ENCODE peak calls at places on chromosome 6, in four cellular contexts. One of them, this sample, is unnamed. For H3K27me3, the result is how much of the 10 kb centered on the place peaks cover.

GRCh38 chr6:152749336-152749735 is 1.3 kb upstream of the VIP start:
- DNase-seq in esophagus squamous epithelium: no peak
- DNase-seq in right lobe of liver: no peak
- DNase-seq in ovary: no peak
- DNase-seq in this sample: no peak

GRCh38 chr6:106804238-106805016 is 170.1 kb downstream of the CD24 start:
- DNase-seq in esophagus squamous epithelium: no peak
- DNase-seq in ovary: no peak
- DNase-seq in right lobe of liver: no peak
- DNase-seq in this sample: no peak

GRCh38 chr6:66421570-66421969 is 714.5 kb upstream of the EYS start:
- DNase-seq in right lobe of liver: no peak
- DNase-seq in esophagus squamous epithelium: no peak
- DNase-seq in ovary: no peak
- DNase-seq in this sample: no peak

GRCh38 chr6:39904946-39905639 is 29.2 kb downstream of the MOCS1 start:
- DNase-seq in ovary: no peak
- DNase-seq in esophagus squamous epithelium: no peak
- DNase-seq in right lobe of liver: no peak
- DNase-seq in this sample: no peak

GRCh38 chr6:41836022-41836659 is 48.6 kb downstream of the TOMM6 start:
- DNase-seq in right lobe of liver: no peak
- DNase-seq in esophagus squamous epithelium: no peak
- DNase-seq in ovary: no peak
- DNase-seq in this sample: no peak

GRCh38 chr6:93398723-93399122 is 20.6 kb downstream of the EPHA7 start:
- DNase-seq in right lobe of liver: no peak
- DNase-seq in ovary: no peak
- DNase-seq in esophagus squamous epithelium: no peak
- DNase-seq in this sample: no peak

GRCh38 chr6:11650297-11650696 is 112.7 kb downstream of the TMEM170B start:
- DNase-seq in ovary: no peak
- DNase-seq in right lobe of liver: peak
- DNase-seq in esophagus squamous epithelium: no peak
- DNase-seq in this sample: no peak

GRCh38 chr6:69466979-69467570 is 329.7 kb downstream of the LMBRD1 start:
- DNase-seq in right lobe of liver: no peak
- DNase-seq in esophagus squamous epithelium: no peak
- DNase-seq in ovary: no peak
- DNase-seq in this sample: no peak

GRCh38 chr6:96792791-96793190 is 44.5 kb downstream of the GPR63 start:
- DNase-seq in ovary: no peak
- DNase-seq in right lobe of liver: no peak
- DNase-seq in esophagus squamous epithelium: no peak
- DNase-seq in this sample: no peak

GRCh38 chr6:134035823-134036296 is 16.6 kb downstream of the SLC2A12 start:
- DNase-seq in ovary: no peak
- DNase-seq in esophagus squamous epithelium: no peak
- DNase-seq in right lobe of liver: no peak
- DNase-seq in this sample: no peak

GRCh38 chr6:130252527-130253237 is 29.9 kb upstream of the SAMD3 start:
- DNase-seq in right lobe of liver: no peak
- DNase-seq in ovary: no peak
- DNase-seq in esophagus squamous epithelium: no peak
- DNase-seq in this sample: no peak

GRCh38 chr6:46042355-46042999 is 26.8 kb upstream of the CLIC5 start:
- DNase-seq in esophagus squamous epithelium: no peak
- DNase-seq in ovary: no peak
- DNase-seq in right lobe of liver: no peak
- DNase-seq in this sample: no peak

GRCh38 chr6:4017847-4018193 is 61.1 kb downstream of the FAM217A start:
- DNase-seq in esophagus squamous epithelium: no peak
- DNase-seq in right lobe of liver: no peak
- DNase-seq in ovary: no peak
- DNase-seq in this sample: no peak

GRCh38 chr6:82915666-82916065 is 150.0 kb downstream of the UBE3D start:
- DNase-seq in right lobe of liver: no peak
- DNase-seq in ovary: no peak
- DNase-seq in esophagus squamous epithelium: no peak
- DNase-seq in this sample: no peak

GRCh38 chr6:10305740-10306423 is 109.0 kb downstream of the TFAP2A start:
- DNase-seq in right lobe of liver: no peak
- DNase-seq in ovary: no peak
- DNase-seq in esophagus squamous epithelium: no peak
- DNase-seq in this sample: no peak

GRCh38 chr6:68559052-68559451 is 76.0 kb upstream of the ADGRB3 start:
- DNase-seq in esophagus squamous epithelium: no peak
- DNase-seq in ovary: no peak
- DNase-seq in right lobe of liver: no peak
- DNase-seq in this sample: no peak

GRCh38 chr6:149317656-149318571 is at the start of gene TAB2:
- DNase-seq in ovary: peak
- DNase-seq in right lobe of liver: peak
- DNase-seq in esophagus squamous epithelium: no peak
- DNase-seq in this sample: peak

GRCh38 chr6:139374357-139375238 is at the start of gene CITED2:
- DNase-seq in right lobe of liver: peak
- DNase-seq in ovary: peak
- DNase-seq in esophagus squamous epithelium: peak
- DNase-seq in this sample: peak
- TF ChIP-seq CTCF in right lobe of liver: peak
- TF ChIP-seq CTCF in ovary: no peak
- TF ChIP-seq CTCF in esophagus squamous epithelium: peak
- TF ChIP-seq CTCF in this sample: no peak

GRCh38 chr6:27752038-27752885 is 159.9 kb downstream of the OR2B2 start:
- DNase-seq in esophagus squamous epithelium: no peak
- DNase-seq in ovary: peak
- DNase-seq in right lobe of liver: peak
- DNase-seq in this sample: peak

GRCh38 chr6:27748662-27749061 is 163.5 kb downstream of the OR2B2 start:
- DNase-seq in ovary: no peak
- DNase-seq in esophagus squamous epithelium: no peak
- DNase-seq in right lobe of liver: no peak
- DNase-seq in this sample: no peak

GRCh38 chr6:27743787-27744186 is 168.4 kb downstream of the OR2B2 start:
- DNase-seq in right lobe of liver: no peak
- DNase-seq in esophagus squamous epithelium: no peak
- DNase-seq in ovary: no peak
- DNase-seq in this sample: no peak

GRCh38 chr6:27742833-27743573 is 169.2 kb downstream of the OR2B2 start:
- DNase-seq in ovary: no peak
- DNase-seq in esophagus squamous epithelium: no peak
- DNase-seq in right lobe of liver: no peak
- DNase-seq in this sample: no peak

GRCh38 chr6:27747637-27748036 is 164.6 kb downstream of the OR2B2 start:
- DNase-seq in esophagus squamous epithelium: no peak
- DNase-seq in ovary: no peak
- DNase-seq in right lobe of liver: no peak
- DNase-seq in this sample: no peak
- H3K27me3 ChIP-seq in esophagus squamous epithelium: under half
- H3K27me3 ChIP-seq in ovary: under half
- H3K27me3 ChIP-seq in right lobe of liver: under half
- H3K27me3 ChIP-seq in this sample: under half

GRCh38 chr6:144216668-144217218 is 66.4 kb downstream of the STX11 start:
- DNase-seq in ovary: no peak
- DNase-seq in esophagus squamous epithelium: peak
- DNase-seq in right lobe of liver: peak
- DNase-seq in this sample: no peak
- TF ChIP-seq CTCF in ovary: no peak
- TF ChIP-seq CTCF in esophagus squamous epithelium: peak
- TF ChIP-seq CTCF in right lobe of liver: no peak
- TF ChIP-seq CTCF in this sample: no peak

DNA sequence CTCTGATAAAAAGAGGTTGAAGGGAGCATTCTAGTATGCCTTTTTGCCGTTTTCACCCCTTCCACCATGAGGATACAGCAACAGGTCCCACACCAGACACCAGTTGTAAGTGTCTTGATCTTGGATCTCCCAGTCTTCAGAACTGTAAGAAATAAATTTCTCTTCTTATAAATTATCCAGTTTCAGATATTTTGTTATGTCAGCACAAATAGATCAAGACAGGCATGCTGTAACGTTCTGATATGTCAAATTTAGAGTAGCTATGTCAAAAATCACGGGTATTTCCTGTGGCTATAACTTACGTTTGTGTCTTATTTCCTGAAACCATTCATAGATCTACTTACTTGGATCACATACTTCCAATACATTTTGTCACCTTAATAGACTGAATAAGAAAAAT is 55.9 kb upstream of the CD83 start:
- DNase-seq in esophagus squamous epithelium: no peak
- DNase-seq in ovary: no peak
- DNase-seq in right lobe of liver: no peak
- DNase-seq in this sample: no peak
- H3K27me3 ChIP-seq in esophagus squamous epithelium: under half
- H3K27me3 ChIP-seq in ovary: under half
- H3K27me3 ChIP-seq in right lobe of liver: under half
- H3K27me3 ChIP-seq in this sample: under half

GRCh38 chr6:139109558-139109957 is 25.3 kb upstream of the HECA start:
- DNase-seq in ovary: no peak
- DNase-seq in esophagus squamous epithelium: no peak
- DNase-seq in right lobe of liver: no peak
- DNase-seq in this sample: no peak
- TF ChIP-seq CTCF in ovary: no peak
- TF ChIP-seq CTCF in esophagus squamous epithelium: no peak
- TF ChIP-seq CTCF in right lobe of liver: peak
- TF ChIP-seq CTCF in this sample: peak

This sample was measured in CD8-positive, alpha-beta T cell.